ENCODE peak calls at places on chromosomes 7 and 10, in four cellular contexts. G is PC-9, B is neural progenitor cell, J is mesenchymal stem cell. X is an unnamed sample. For H3K27me3, the result is how much of the 10 kb centered on the place peaks cover.

GRCh38 chr10:91525939-91526712 is 106.7 kb downstream of the PPP1R3C start:
- DNase-seq in G (no peak), B (no peak), J (no peak), X (no peak)

GRCh38 chr7:103524042-103524907 is 78.3 kb upstream of the SLC26A5 start:
- DNase-seq in G (no peak), B (peak), J (peak), X (no peak)

GRCh38 chr10:78838141-78838540 is 230.6 kb upstream of the ZMIZ1 start:
- DNase-seq in G (no peak), B (no peak), J (no peak), X (no peak)

GRCh38 chr7:150916670-150917069 is 61.5 kb downstream of the KCNH2 start:
- DNase-seq in G (no peak), B (no peak), J (no peak), X (no peak)

GRCh38 chr7:13846386-13846785 is 143.1 kb downstream of the ETV1 start:
- DNase-seq in G (no peak), B (no peak), J (no peak), X (no peak)

GRCh38 chr10:97861351-97861750 is 11.7 kb downstream of the GOLGA7B start:
- DNase-seq in G (peak), B (no peak), J (peak), X (peak)

GRCh38 chr10:118342638-118343020 is 505 bp upstream of the FAM204A start:
- DNase-seq in G (no peak), B (no peak), J (no peak), X (no peak)

GRCh38 chr7:44111759-44112158 is 7.6 kb downstream of the AEBP1 start:
- DNase-seq in G (no peak), B (no peak), J (no peak), X (peak)

GRCh38 chr10:89332092-89332633 is 4.4 kb downstream of the IFIT3 start:
- DNase-seq in G (no peak), B (no peak), J (peak), X (peak)

GRCh38 chr10:58052772-58053171 is 214.9 kb downstream of the IPMK start:
- DNase-seq in G (no peak), B (no peak), J (no peak), X (no peak)

GRCh38 chr10:11604742-11605650 is 6.5 kb downstream of the USP6NL start:
- DNase-seq in G (no peak), B (no peak), J (peak), X (no peak)

GRCh38 chr7:39540320-39540719 is 25.9 kb upstream of the YAE1 start:
- DNase-seq in G (no peak), B (no peak), J (no peak), X (no peak)

GRCh38 chr10:70053896-70054641 is 1.4 kb downstream of the MACROH2A2 start:
- DNase-seq in G (no peak), B (peak), J (no peak), X (no peak)

GRCh38 chr7:142539901-142540300 is 209.4 kb upstream of the PRSS1 start:
- DNase-seq in G (peak), B (no peak), J (no peak), X (peak)

GRCh38 chr7:88001744-88002530 is 67.9 kb downstream of the ADAM22 start:
- DNase-seq in G (no peak), B (no peak), J (no peak), X (no peak)

GRCh38 chr10:29998142-29998808 is 61.1 kb downstream of the JCAD start:
- DNase-seq in G (peak), B (peak), J (peak), X (peak)

GRCh38 chr7:101733713-101734475 is 83.5 kb upstream of the CUX1 start:
- DNase-seq in G (no peak), B (peak), J (peak), X (peak)

GRCh38 chr10:42940487-42941157 is 136.2 kb upstream of the RET start:
- DNase-seq in G (no peak), B (no peak), J (no peak), X (peak)

GRCh38 chr7:1025747-1026581 is 18.4 kb upstream of the GPR146 start:
- DNase-seq in G (no peak), B (no peak), J (no peak), X (no peak)

GRCh38 chr10:51528527-51528926 is 170.9 kb downstream of the CSTF2T start:
- DNase-seq in G (no peak), B (peak), J (no peak), X (no peak)

GRCh38 chr10:58384095-58384494 is 1.1 kb upstream of the TFAM start:
- DNase-seq in G (no peak), B (no peak), J (peak), X (peak)

GRCh38 chr7:85659364-85659763 is 472.5 kb upstream of the SEMA3D start:
- DNase-seq in G (no peak), B (no peak), J (no peak), X (no peak)

GRCh38 chr10:76428541-76429330 is 997.3 kb downstream of the LRMDA start:
- DNase-seq in G (no peak), B (no peak), J (peak), X (peak)

GRCh38 chr10:62303922-62304321 is 35.3 kb upstream of the RTKN2 start:
- DNase-seq in G (no peak), B (no peak), J (no peak), X (no peak)

GRCh38 chr7:56079450-56080185 is 13.1 kb downstream of the PHKG1 start:
- DNase-seq in G (no peak), B (no peak), J (no peak), X (peak)

GRCh38 chr7:107597582-107597916 is 17.5 kb downstream of the BCAP29 start:
- DNase-seq in G (no peak), B (no peak), J (no peak), X (no peak)

GRCh38 chr7:82578430-82578829 is 134.9 kb upstream of the CACNA2D1 start:
- DNase-seq in G (no peak), B (no peak), J (peak), X (peak)

GRCh38 chr10:67114945-67115344 is 189.1 kb downstream of the LRRTM3 start:
- DNase-seq in G (no peak), B (no peak), J (no peak), X (no peak)

GRCh38 chr7:154672659-154673415 is 330.1 kb downstream of the PAXIP1 start:
- DNase-seq in G (no peak), B (no peak), J (no peak), X (no peak)

GRCh38 chr7:43135129-43135528 is 22.7 kb downstream of the HECW1 start:
- DNase-seq in G (no peak), B (no peak), J (no peak), X (no peak)

DNA sequence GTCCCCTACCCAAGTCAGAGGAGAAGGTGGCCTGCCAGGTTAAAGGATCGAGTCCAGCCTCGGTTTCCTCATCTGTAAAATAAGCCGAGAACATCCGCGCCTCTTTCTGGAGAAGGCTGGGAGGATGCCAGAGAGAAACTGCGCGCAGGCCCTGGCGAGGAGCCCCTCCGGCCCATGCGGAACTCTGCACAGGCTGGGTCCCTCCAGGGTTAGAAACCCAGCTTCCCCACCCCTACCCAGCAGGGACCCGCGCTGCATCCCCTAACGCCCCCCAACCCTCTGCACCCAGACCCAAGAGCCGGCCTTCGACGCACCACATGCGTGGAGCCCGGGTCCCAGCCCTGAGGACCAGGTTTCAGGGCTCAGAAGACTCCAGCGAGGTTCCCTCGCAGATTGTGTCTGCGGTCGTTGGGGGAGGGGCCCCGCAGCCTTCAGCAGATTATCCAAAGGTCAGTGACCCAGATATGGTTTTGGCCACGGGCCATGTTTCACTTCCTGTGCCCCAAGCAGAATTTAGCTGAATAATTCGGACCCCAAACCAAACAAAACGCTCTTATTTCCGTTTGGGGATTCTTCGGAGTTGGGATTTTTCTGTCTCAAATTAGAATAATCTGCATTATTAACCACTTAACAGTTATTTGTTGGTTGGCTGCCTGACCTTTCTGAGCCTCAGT is 167.8 kb downstream of the UBE2H start:
- DNase-seq in G (peak), B (peak), J (no peak), X (peak)
- H3K27me3 ChIP-seq in G (under half), B (half or more), J (half or more), X (half or more)

GRCh38 chr10:132309879-132310591 is 2.3 kb upstream of the STK32C start:
- DNase-seq in G (no peak), B (no peak), J (no peak), X (peak)

GRCh38 chr10:132307823-132308587 is at the start of gene STK32C:
- DNase-seq in G (peak), B (peak), J (peak), X (peak)

GRCh38 chr10:132306951-132307751 is 599 bp downstream of the STK32C start:
- DNase-seq in G (peak), B (peak), J (peak), X (peak)

GRCh38 chr10:132309466-132309865 is 1.7 kb upstream of the STK32C start:
- DNase-seq in G (no peak), B (no peak), J (no peak), X (no peak)

DNA sequence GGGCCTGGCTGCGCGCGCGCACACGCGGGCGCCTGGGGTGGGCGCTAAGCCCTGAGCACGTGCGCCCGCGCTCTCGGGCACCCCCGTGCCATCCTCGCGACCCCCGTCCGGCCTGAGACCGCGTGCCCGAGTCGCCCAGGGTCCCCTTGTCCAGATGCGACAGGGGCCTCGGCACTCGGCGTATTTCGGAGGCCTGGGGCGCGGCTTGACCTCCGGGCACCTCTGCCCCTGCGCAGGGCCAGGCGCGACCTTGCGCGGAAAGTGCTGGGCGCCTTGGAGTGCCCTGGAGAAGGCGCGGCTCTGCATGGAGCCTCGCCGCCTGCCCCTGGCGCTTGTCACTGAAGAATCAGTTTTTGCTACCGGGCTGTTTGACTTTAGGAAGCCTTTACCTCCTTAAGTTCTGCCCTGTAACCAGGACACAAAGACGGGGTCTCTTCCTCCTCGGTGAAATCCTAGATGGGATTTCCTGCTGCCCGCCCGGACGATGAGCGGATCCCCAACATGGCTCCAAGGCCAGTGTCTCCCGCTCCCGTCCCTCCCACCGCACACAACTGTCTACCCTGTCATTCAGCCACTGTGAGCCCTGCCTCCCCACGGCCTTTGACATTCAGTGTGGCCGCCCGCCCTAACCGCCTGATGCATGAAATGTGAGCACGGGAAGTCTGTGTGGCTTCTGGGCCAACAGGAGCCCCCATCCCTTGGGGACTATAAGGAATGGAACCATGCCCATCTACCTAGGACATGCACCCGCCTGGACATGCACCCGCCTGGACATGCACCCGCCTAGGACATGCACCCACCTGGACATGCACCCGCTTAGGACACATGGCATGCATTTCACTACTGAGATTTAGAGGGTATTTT is 1.1 kb upstream of the STK32C start:
- DNase-seq in G (no peak), B (peak), J (no peak), X (peak)
- H3K27me3 ChIP-seq in G (under half), B (half or more), J (under half), X (under half)

DNA sequence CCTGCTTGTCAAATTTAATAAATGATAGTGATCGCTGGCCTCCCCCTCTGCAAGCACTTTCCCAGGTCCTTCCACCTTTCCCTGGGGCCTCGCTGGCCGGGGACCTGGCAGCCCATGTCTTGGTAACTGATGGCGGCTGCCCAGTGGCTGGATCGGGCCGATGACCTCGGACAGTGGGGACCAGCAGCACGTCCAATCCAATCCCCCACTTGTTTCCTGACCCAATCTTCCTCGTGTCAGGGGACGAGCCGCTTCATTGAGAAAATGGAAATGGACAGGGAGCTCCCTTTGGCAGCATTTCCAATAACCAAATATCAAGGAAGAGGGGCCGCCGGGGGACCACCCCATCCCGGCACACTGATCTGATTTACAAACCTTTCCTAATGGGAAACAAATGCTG is 17.2 kb downstream of the EBF3 start:
- DNase-seq in G (no peak), B (no peak), J (no peak), X (peak)
- H3K27me3 ChIP-seq in G (under half), B (under half), J (under half), X (under half)

GRCh38 chr10:127702201-127702600 is 34.8 kb upstream of the FOXI2 start:
- DNase-seq in G (no peak), B (no peak), J (no peak), X (no peak)
- H3K27me3 ChIP-seq in G (under half), B (under half), J (under half), X (under half)